ENCODE peak calls at places on chromosome 12, in five cellular contexts. One of them, this sample, is unnamed.

GRCh38 chr12:21814814-21815213 is 40.3 kb upstream of the KCNJ8 start:
- DNase-seq in left cardiac atrium: no peak
- DNase-seq in stimulated activated CD4-positive, alpha-beta T cell treated with anti-CD3 and anti-CD28 coated beads, Interleukin-2, amount 100 ng/mL, for 48 hours: no peak
- DNase-seq in putamen: no peak
- DNase-seq in ureter: no peak
- DNase-seq in this sample: no peak

GRCh38 chr12:57630891-57631433 is 2.0 kb downstream of the B4GALNT1 start:
- DNase-seq in left cardiac atrium: no peak
- DNase-seq in stimulated activated CD4-positive, alpha-beta T cell treated with anti-CD3 and anti-CD28 coated beads, Interleukin-2, amount 100 ng/mL, for 48 hours: no peak
- DNase-seq in putamen: no peak
- DNase-seq in ureter: peak
- DNase-seq in this sample: no peak

GRCh38 chr12:25014961-25015360 is 66.1 kb upstream of the BCAT1 start:
- DNase-seq in left cardiac atrium: no peak
- DNase-seq in stimulated activated CD4-positive, alpha-beta T cell treated with anti-CD3 and anti-CD28 coated beads, Interleukin-2, amount 100 ng/mL, for 48 hours: no peak
- DNase-seq in putamen: no peak
- DNase-seq in ureter: no peak
- DNase-seq in this sample: no peak

GRCh38 chr12:69840727-69841126 is 15.7 kb downstream of the MYRFL start:
- DNase-seq in left cardiac atrium: no peak
- DNase-seq in stimulated activated CD4-positive, alpha-beta T cell treated with anti-CD3 and anti-CD28 coated beads, Interleukin-2, amount 100 ng/mL, for 48 hours: no peak
- DNase-seq in putamen: no peak
- DNase-seq in ureter: no peak
- DNase-seq in this sample: no peak

GRCh38 chr12:14216405-14217294 is 148.8 kb upstream of the ATF7IP start:
- DNase-seq in left cardiac atrium: no peak
- DNase-seq in stimulated activated CD4-positive, alpha-beta T cell treated with anti-CD3 and anti-CD28 coated beads, Interleukin-2, amount 100 ng/mL, for 48 hours: no peak
- DNase-seq in putamen: no peak
- DNase-seq in ureter: no peak
- DNase-seq in this sample: no peak

GRCh38 chr12:104951759-104952509 is 6.2 kb downstream of the SLC41A2 start:
- DNase-seq in left cardiac atrium: no peak
- DNase-seq in stimulated activated CD4-positive, alpha-beta T cell treated with anti-CD3 and anti-CD28 coated beads, Interleukin-2, amount 100 ng/mL, for 48 hours: no peak
- DNase-seq in putamen: no peak
- DNase-seq in ureter: no peak
- DNase-seq in this sample: no peak

GRCh38 chr12:57135487-57135886 is 7.2 kb downstream of the LRP1 start:
- DNase-seq in left cardiac atrium: no peak
- DNase-seq in stimulated activated CD4-positive, alpha-beta T cell treated with anti-CD3 and anti-CD28 coated beads, Interleukin-2, amount 100 ng/mL, for 48 hours: no peak
- DNase-seq in putamen: no peak
- DNase-seq in ureter: no peak
- DNase-seq in this sample: no peak

GRCh38 chr12:89662623-89663022 is 46.0 kb downstream of the ATP2B1 start:
- DNase-seq in left cardiac atrium: no peak
- DNase-seq in stimulated activated CD4-positive, alpha-beta T cell treated with anti-CD3 and anti-CD28 coated beads, Interleukin-2, amount 100 ng/mL, for 48 hours: no peak
- DNase-seq in putamen: no peak
- DNase-seq in ureter: no peak
- DNase-seq in this sample: no peak

GRCh38 chr12:49776413-49776812 is 35.1 kb downstream of the TMBIM6 start:
- DNase-seq in left cardiac atrium: peak
- DNase-seq in stimulated activated CD4-positive, alpha-beta T cell treated with anti-CD3 and anti-CD28 coated beads, Interleukin-2, amount 100 ng/mL, for 48 hours: peak
- DNase-seq in putamen: peak
- DNase-seq in ureter: peak
- DNase-seq in this sample: peak

GRCh38 chr12:115323223-115323905 is 639.4 kb upstream of the TBX3 start:
- DNase-seq in left cardiac atrium: no peak
- DNase-seq in stimulated activated CD4-positive, alpha-beta T cell treated with anti-CD3 and anti-CD28 coated beads, Interleukin-2, amount 100 ng/mL, for 48 hours: no peak
- DNase-seq in putamen: no peak
- DNase-seq in ureter: no peak
- DNase-seq in this sample: no peak

GRCh38 chr12:15180325-15180724 is 40.9 kb downstream of the RERG start:
- DNase-seq in left cardiac atrium: no peak
- DNase-seq in stimulated activated CD4-positive, alpha-beta T cell treated with anti-CD3 and anti-CD28 coated beads, Interleukin-2, amount 100 ng/mL, for 48 hours: no peak
- DNase-seq in putamen: no peak
- DNase-seq in ureter: no peak
- DNase-seq in this sample: no peak

GRCh38 chr12:39807043-39807442 is 187.4 kb upstream of the ABCD2 start:
- DNase-seq in left cardiac atrium: no peak
- DNase-seq in stimulated activated CD4-positive, alpha-beta T cell treated with anti-CD3 and anti-CD28 coated beads, Interleukin-2, amount 100 ng/mL, for 48 hours: no peak
- DNase-seq in putamen: no peak
- DNase-seq in ureter: no peak
- DNase-seq in this sample: peak

GRCh38 chr12:32983968-32984367 is 87.4 kb upstream of the PKP2 start:
- DNase-seq in left cardiac atrium: no peak
- DNase-seq in stimulated activated CD4-positive, alpha-beta T cell treated with anti-CD3 and anti-CD28 coated beads, Interleukin-2, amount 100 ng/mL, for 48 hours: no peak
- DNase-seq in putamen: no peak
- DNase-seq in ureter: no peak
- DNase-seq in this sample: no peak

GRCh38 chr12:107356266-107356936 is 263.1 kb upstream of the CRY1 start:
- DNase-seq in left cardiac atrium: no peak
- DNase-seq in stimulated activated CD4-positive, alpha-beta T cell treated with anti-CD3 and anti-CD28 coated beads, Interleukin-2, amount 100 ng/mL, for 48 hours: no peak
- DNase-seq in putamen: no peak
- DNase-seq in ureter: no peak
- DNase-seq in this sample: no peak

GRCh38 chr12:11962795-11963347 is 107.9 kb upstream of the BCL2L14 start:
- DNase-seq in left cardiac atrium: no peak
- DNase-seq in stimulated activated CD4-positive, alpha-beta T cell treated with anti-CD3 and anti-CD28 coated beads, Interleukin-2, amount 100 ng/mL, for 48 hours: no peak
- DNase-seq in putamen: no peak
- DNase-seq in ureter: no peak
- DNase-seq in this sample: peak

GRCh38 chr12:119683816-119684215 is 15.9 kb downstream of the PRKAB1 start:
- DNase-seq in left cardiac atrium: no peak
- DNase-seq in stimulated activated CD4-positive, alpha-beta T cell treated with anti-CD3 and anti-CD28 coated beads, Interleukin-2, amount 100 ng/mL, for 48 hours: no peak
- DNase-seq in putamen: no peak
- DNase-seq in ureter: no peak
- DNase-seq in this sample: no peak

GRCh38 chr12:112543666-112544185 is 125.0 kb downstream of the PTPN11 start:
- DNase-seq in left cardiac atrium: no peak
- DNase-seq in stimulated activated CD4-positive, alpha-beta T cell treated with anti-CD3 and anti-CD28 coated beads, Interleukin-2, amount 100 ng/mL, for 48 hours: no peak
- DNase-seq in putamen: peak
- DNase-seq in ureter: no peak
- DNase-seq in this sample: no peak

GRCh38 chr12:39935275-39935674 is 170.6 kb downstream of the SLC2A13 start:
- DNase-seq in left cardiac atrium: no peak
- DNase-seq in stimulated activated CD4-positive, alpha-beta T cell treated with anti-CD3 and anti-CD28 coated beads, Interleukin-2, amount 100 ng/mL, for 48 hours: no peak
- DNase-seq in putamen: no peak
- DNase-seq in ureter: no peak
- DNase-seq in this sample: no peak

GRCh38 chr12:129483494-129483893 is 420.3 kb downstream of the TMEM132D start:
- DNase-seq in left cardiac atrium: no peak
- DNase-seq in stimulated activated CD4-positive, alpha-beta T cell treated with anti-CD3 and anti-CD28 coated beads, Interleukin-2, amount 100 ng/mL, for 48 hours: no peak
- DNase-seq in putamen: peak
- DNase-seq in ureter: no peak
- DNase-seq in this sample: no peak

GRCh38 chr12:76688001-76688400 is 75.9 kb upstream of the ZDHHC17 start:
- DNase-seq in left cardiac atrium: no peak
- DNase-seq in stimulated activated CD4-positive, alpha-beta T cell treated with anti-CD3 and anti-CD28 coated beads, Interleukin-2, amount 100 ng/mL, for 48 hours: no peak
- DNase-seq in putamen: no peak
- DNase-seq in ureter: no peak
- DNase-seq in this sample: no peak

GRCh38 chr12:88953029-88953586 is 372.8 kb upstream of the KITLG start:
- DNase-seq in left cardiac atrium: no peak
- DNase-seq in stimulated activated CD4-positive, alpha-beta T cell treated with anti-CD3 and anti-CD28 coated beads, Interleukin-2, amount 100 ng/mL, for 48 hours: no peak
- DNase-seq in putamen: no peak
- DNase-seq in ureter: no peak
- DNase-seq in this sample: no peak

GRCh38 chr12:70852416-70853150 is 68.0 kb downstream of the PTPRR start:
- DNase-seq in left cardiac atrium: no peak
- DNase-seq in stimulated activated CD4-positive, alpha-beta T cell treated with anti-CD3 and anti-CD28 coated beads, Interleukin-2, amount 100 ng/mL, for 48 hours: no peak
- DNase-seq in putamen: no peak
- DNase-seq in ureter: no peak
- DNase-seq in this sample: no peak

GRCh38 chr12:11059784-11060183 is 2.3 kb downstream of the TAS2R46 start:
- DNase-seq in left cardiac atrium: no peak
- DNase-seq in stimulated activated CD4-positive, alpha-beta T cell treated with anti-CD3 and anti-CD28 coated beads, Interleukin-2, amount 100 ng/mL, for 48 hours: no peak
- DNase-seq in putamen: no peak
- DNase-seq in ureter: no peak
- DNase-seq in this sample: no peak

GRCh38 chr12:123490089-123490488 is 32.1 kb downstream of the SNRNP35 start:
- DNase-seq in left cardiac atrium: no peak
- DNase-seq in stimulated activated CD4-positive, alpha-beta T cell treated with anti-CD3 and anti-CD28 coated beads, Interleukin-2, amount 100 ng/mL, for 48 hours: no peak
- DNase-seq in putamen: no peak
- DNase-seq in ureter: no peak
- DNase-seq in this sample: no peak

GRCh38 chr12:100474617-100475016 is 951 bp downstream of the NR1H4 start:
- DNase-seq in left cardiac atrium: no peak
- DNase-seq in stimulated activated CD4-positive, alpha-beta T cell treated with anti-CD3 and anti-CD28 coated beads, Interleukin-2, amount 100 ng/mL, for 48 hours: no peak
- DNase-seq in putamen: no peak
- DNase-seq in ureter: no peak
- DNase-seq in this sample: no peak

GRCh38 chr12:11645391-11645790 is 4.1 kb upstream of the ETV6 start:
- DNase-seq in left cardiac atrium: no peak
- DNase-seq in stimulated activated CD4-positive, alpha-beta T cell treated with anti-CD3 and anti-CD28 coated beads, Interleukin-2, amount 100 ng/mL, for 48 hours: no peak
- DNase-seq in putamen: no peak
- DNase-seq in ureter: no peak
- DNase-seq in this sample: no peak

GRCh38 chr12:105561981-105562726 is 231.7 kb downstream of the C12orf75 start:
- DNase-seq in left cardiac atrium: peak
- DNase-seq in stimulated activated CD4-positive, alpha-beta T cell treated with anti-CD3 and anti-CD28 coated beads, Interleukin-2, amount 100 ng/mL, for 48 hours: no peak
- DNase-seq in putamen: no peak
- DNase-seq in ureter: peak
- DNase-seq in this sample: no peak

GRCh38 chr12:25197608-25198007 is 2.6 kb downstream of the ETFRF1 start:
- DNase-seq in left cardiac atrium: no peak
- DNase-seq in stimulated activated CD4-positive, alpha-beta T cell treated with anti-CD3 and anti-CD28 coated beads, Interleukin-2, amount 100 ng/mL, for 48 hours: no peak
- DNase-seq in putamen: no peak
- DNase-seq in ureter: no peak
- DNase-seq in this sample: no peak

GRCh38 chr12:42236017-42236416 is 2.0 kb downstream of the YAF2 start:
- DNase-seq in left cardiac atrium: no peak
- DNase-seq in stimulated activated CD4-positive, alpha-beta T cell treated with anti-CD3 and anti-CD28 coated beads, Interleukin-2, amount 100 ng/mL, for 48 hours: no peak
- DNase-seq in putamen: no peak
- DNase-seq in ureter: no peak
- DNase-seq in this sample: no peak

GRCh38 chr12:5614206-5614605 is 182.3 kb downstream of the NTF3 start:
- DNase-seq in left cardiac atrium: no peak
- DNase-seq in stimulated activated CD4-positive, alpha-beta T cell treated with anti-CD3 and anti-CD28 coated beads, Interleukin-2, amount 100 ng/mL, for 48 hours: no peak
- DNase-seq in putamen: no peak
- DNase-seq in ureter: no peak
- DNase-seq in this sample: no peak

GRCh38 chr12:6530576-6531260 is 3.6 kb upstream of the GAPDH start:
- DNase-seq in left cardiac atrium: no peak
- DNase-seq in stimulated activated CD4-positive, alpha-beta T cell treated with anti-CD3 and anti-CD28 coated beads, Interleukin-2, amount 100 ng/mL, for 48 hours: no peak
- DNase-seq in putamen: no peak
- DNase-seq in ureter: no peak
- DNase-seq in this sample: no peak

GRCh38 chr12:10220398-10221077 is 7.9 kb downstream of the GABARAPL1 start:
- DNase-seq in left cardiac atrium: peak
- DNase-seq in stimulated activated CD4-positive, alpha-beta T cell treated with anti-CD3 and anti-CD28 coated beads, Interleukin-2, amount 100 ng/mL, for 48 hours: no peak
- DNase-seq in putamen: no peak
- DNase-seq in ureter: peak
- DNase-seq in this sample: no peak

GRCh38 chr12:52280796-52281560 is 6.5 kb downstream of the KRT86 start:
- DNase-seq in left cardiac atrium: peak
- DNase-seq in stimulated activated CD4-positive, alpha-beta T cell treated with anti-CD3 and anti-CD28 coated beads, Interleukin-2, amount 100 ng/mL, for 48 hours: no peak
- DNase-seq in putamen: no peak
- DNase-seq in ureter: peak
- DNase-seq in this sample: no peak